ENCODE peak calls at places on chromosomes 3 and 15, in eight cellular contexts. One of them, this sample, is unnamed.
A peak's percentile ranks its signal among the peaks of the same experiment; 100 is the strongest.

GRCh38 chr3:2454865-2455264 is 356.2 kb downstream of the CNTN4 start:
- DNase-seq in choroid plexus epithelial cell: no peak
- DNase-seq in activated gamma-delta T cell treated with Interleukin-2 at 50 U/mL for 16 hours: no peak
- DNase-seq in MM.1S: no peak
- DNase-seq in cardiac muscle cell: no peak
- DNase-seq in A549: no peak
- DNase-seq in RPMI7951: no peak
- DNase-seq in right lobe of liver: no peak
- DNase-seq in this sample: no peak

GRCh38 chr3:152190636-152191183 is 78.0 kb upstream of the MBNL1 start:
- DNase-seq in choroid plexus epithelial cell: no peak
- DNase-seq in RPMI7951: no peak
- DNase-seq in cardiac muscle cell: no peak
- DNase-seq in MM.1S: no peak
- DNase-seq in A549: no peak
- DNase-seq in activated gamma-delta T cell treated with Interleukin-2 at 50 U/mL for 16 hours: no peak
- DNase-seq in right lobe of liver: no peak
- DNase-seq in this sample: no peak

GRCh38 chr3:156964562-156964961 is 138.4 kb downstream of the LEKR1 start:
- DNase-seq in choroid plexus epithelial cell: peak; percentile 16
- DNase-seq in right lobe of liver: no peak
- DNase-seq in MM.1S: no peak
- DNase-seq in RPMI7951: no peak
- DNase-seq in A549: no peak
- DNase-seq in activated gamma-delta T cell treated with Interleukin-2 at 50 U/mL for 16 hours: no peak
- DNase-seq in cardiac muscle cell: no peak
- DNase-seq in this sample: no peak

GRCh38 chr3:152909180-152909883 is 74.4 kb downstream of the P2RY1 start:
- DNase-seq in activated gamma-delta T cell treated with Interleukin-2 at 50 U/mL for 16 hours: no peak
- DNase-seq in A549: peak; percentile 62
- DNase-seq in MM.1S: no peak
- DNase-seq in cardiac muscle cell: no peak
- DNase-seq in right lobe of liver: no peak
- DNase-seq in choroid plexus epithelial cell: peak; percentile 44
- DNase-seq in RPMI7951: no peak
- DNase-seq in this sample: no peak

GRCh38 chr3:151264611-151265010 is 13.7 kb downstream of the P2RY14 start:
- DNase-seq in RPMI7951: no peak
- DNase-seq in cardiac muscle cell: no peak
- DNase-seq in choroid plexus epithelial cell: no peak
- DNase-seq in A549: no peak
- DNase-seq in MM.1S: no peak
- DNase-seq in right lobe of liver: no peak
- DNase-seq in activated gamma-delta T cell treated with Interleukin-2 at 50 U/mL for 16 hours: no peak
- DNase-seq in this sample: no peak

GRCh38 chr15:87959658-87960057 is 296.9 kb downstream of the NTRK3 start:
- DNase-seq in right lobe of liver: no peak
- DNase-seq in cardiac muscle cell: no peak
- DNase-seq in activated gamma-delta T cell treated with Interleukin-2 at 50 U/mL for 16 hours: no peak
- DNase-seq in choroid plexus epithelial cell: no peak
- DNase-seq in MM.1S: no peak
- DNase-seq in RPMI7951: no peak
- DNase-seq in A549: no peak
- DNase-seq in this sample: no peak

GRCh38 chr3:142595581-142595950 is 627 bp upstream of the PLS1 start:
- DNase-seq in activated gamma-delta T cell treated with Interleukin-2 at 50 U/mL for 16 hours: no peak
- DNase-seq in cardiac muscle cell: peak; percentile 33
- DNase-seq in A549: peak; percentile 58
- DNase-seq in MM.1S: no peak
- DNase-seq in right lobe of liver: no peak
- DNase-seq in choroid plexus epithelial cell: peak; percentile 93
- DNase-seq in RPMI7951: peak; percentile 82
- DNase-seq in this sample: no peak

GRCh38 chr3:194730369-194730768 is 44.7 kb downstream of the FAM43A start:
- DNase-seq in MM.1S: peak; percentile 47
- DNase-seq in right lobe of liver: no peak
- DNase-seq in choroid plexus epithelial cell: no peak
- DNase-seq in RPMI7951: peak; percentile 86
- DNase-seq in activated gamma-delta T cell treated with Interleukin-2 at 50 U/mL for 16 hours: no peak
- DNase-seq in cardiac muscle cell: peak; percentile 20
- DNase-seq in A549: no peak
- DNase-seq in this sample: no peak

GRCh38 chr15:70071799-70072198 is 25.9 kb downstream of the TLE3 start:
- DNase-seq in activated gamma-delta T cell treated with Interleukin-2 at 50 U/mL for 16 hours: no peak
- DNase-seq in MM.1S: no peak
- DNase-seq in right lobe of liver: no peak
- DNase-seq in cardiac muscle cell: no peak
- DNase-seq in RPMI7951: no peak
- DNase-seq in A549: no peak
- DNase-seq in choroid plexus epithelial cell: no peak
- DNase-seq in this sample: no peak

GRCh38 chr3:13972679-13973379 is 93.0 kb upstream of the WNT7A start:
- DNase-seq in right lobe of liver: no peak
- DNase-seq in cardiac muscle cell: no peak
- DNase-seq in activated gamma-delta T cell treated with Interleukin-2 at 50 U/mL for 16 hours: no peak
- DNase-seq in RPMI7951: no peak
- DNase-seq in MM.1S: no peak
- DNase-seq in choroid plexus epithelial cell: no peak
- DNase-seq in A549: no peak
- DNase-seq in this sample: no peak

GRCh38 chr3:113838631-113839209 is at the start of gene GRAMD1C:
- DNase-seq in RPMI7951: peak; percentile 84
- DNase-seq in activated gamma-delta T cell treated with Interleukin-2 at 50 U/mL for 16 hours: peak; percentile 83
- DNase-seq in A549: peak; percentile 89
- DNase-seq in right lobe of liver: peak; percentile 93
- DNase-seq in MM.1S: peak; percentile 93
- DNase-seq in cardiac muscle cell: peak; percentile 92
- DNase-seq in choroid plexus epithelial cell: peak; percentile 94
- DNase-seq in this sample: no peak

GRCh38 chr3:99795573-99795972 is 22.1 kb upstream of the CMSS1 start:
- DNase-seq in activated gamma-delta T cell treated with Interleukin-2 at 50 U/mL for 16 hours: no peak
- DNase-seq in choroid plexus epithelial cell: no peak
- DNase-seq in MM.1S: no peak
- DNase-seq in RPMI7951: no peak
- DNase-seq in right lobe of liver: no peak
- DNase-seq in cardiac muscle cell: no peak
- DNase-seq in A549: no peak
- DNase-seq in this sample: no peak

GRCh38 chr3:140571836-140572235 is 106.0 kb upstream of the TRIM42 start:
- DNase-seq in A549: no peak
- DNase-seq in right lobe of liver: no peak
- DNase-seq in choroid plexus epithelial cell: no peak
- DNase-seq in activated gamma-delta T cell treated with Interleukin-2 at 50 U/mL for 16 hours: no peak
- DNase-seq in cardiac muscle cell: no peak
- DNase-seq in RPMI7951: no peak
- DNase-seq in MM.1S: no peak
- DNase-seq in this sample: no peak

GRCh38 chr15:65032823-65033537 is 3.5 kb upstream of the MTFMT start:
- DNase-seq in A549: peak; percentile 96
- DNase-seq in right lobe of liver: peak; percentile 93
- DNase-seq in cardiac muscle cell: peak; percentile 85
- DNase-seq in MM.1S: peak; percentile 81
- DNase-seq in RPMI7951: peak; percentile 60
- DNase-seq in activated gamma-delta T cell treated with Interleukin-2 at 50 U/mL for 16 hours: peak; percentile 26
- DNase-seq in choroid plexus epithelial cell: peak; percentile 69
- DNase-seq in this sample: no peak

GRCh38 chr3:135261916-135262315 is 466.9 kb downstream of the EPHB1 start:
- DNase-seq in activated gamma-delta T cell treated with Interleukin-2 at 50 U/mL for 16 hours: no peak
- DNase-seq in choroid plexus epithelial cell: no peak
- DNase-seq in MM.1S: no peak
- DNase-seq in A549: no peak
- DNase-seq in RPMI7951: no peak
- DNase-seq in cardiac muscle cell: no peak
- DNase-seq in right lobe of liver: no peak
- DNase-seq in this sample: no peak

GRCh38 chr3:18657858-18658820 is 233.0 kb upstream of the SATB1 start:
- DNase-seq in RPMI7951: no peak
- DNase-seq in activated gamma-delta T cell treated with Interleukin-2 at 50 U/mL for 16 hours: no peak
- DNase-seq in choroid plexus epithelial cell: no peak
- DNase-seq in right lobe of liver: no peak
- DNase-seq in A549: no peak
- DNase-seq in MM.1S: no peak
- DNase-seq in cardiac muscle cell: no peak
- DNase-seq in this sample: no peak

GRCh38 chr3:145915787-145916186 is 245.2 kb downstream of the PLOD2 start:
- DNase-seq in MM.1S: no peak
- DNase-seq in RPMI7951: no peak
- DNase-seq in right lobe of liver: no peak
- DNase-seq in choroid plexus epithelial cell: no peak
- DNase-seq in A549: no peak
- DNase-seq in activated gamma-delta T cell treated with Interleukin-2 at 50 U/mL for 16 hours: no peak
- DNase-seq in cardiac muscle cell: no peak
- DNase-seq in this sample: no peak

GRCh38 chr3:69770219-69770618 is 31.0 kb downstream of the MITF start:
- DNase-seq in A549: peak; percentile 29
- DNase-seq in MM.1S: no peak
- DNase-seq in choroid plexus epithelial cell: peak; percentile 55
- DNase-seq in activated gamma-delta T cell treated with Interleukin-2 at 50 U/mL for 16 hours: no peak
- DNase-seq in right lobe of liver: no peak
- DNase-seq in RPMI7951: peak; percentile 48
- DNase-seq in cardiac muscle cell: no peak
- DNase-seq in this sample: no peak

GRCh38 chr3:12375572-12375971 is 86.7 kb downstream of the PPARG start:
- DNase-seq in choroid plexus epithelial cell: no peak
- DNase-seq in A549: no peak
- DNase-seq in MM.1S: no peak
- DNase-seq in RPMI7951: no peak
- DNase-seq in cardiac muscle cell: no peak
- DNase-seq in right lobe of liver: no peak
- DNase-seq in activated gamma-delta T cell treated with Interleukin-2 at 50 U/mL for 16 hours: no peak
- DNase-seq in this sample: no peak

GRCh38 chr3:111072016-111072891 is 638 bp downstream of the NECTIN3 start:
- DNase-seq in RPMI7951: peak; percentile 47
- DNase-seq in choroid plexus epithelial cell: peak; percentile 77
- DNase-seq in cardiac muscle cell: peak; percentile 58
- DNase-seq in activated gamma-delta T cell treated with Interleukin-2 at 50 U/mL for 16 hours: no peak
- DNase-seq in right lobe of liver: peak; percentile 71
- DNase-seq in MM.1S: peak; percentile 37
- DNase-seq in A549: peak; percentile 14
- DNase-seq in this sample: no peak

GRCh38 chr3:195096053-195096452 is 174.9 kb downstream of the XXYLT1 start:
- DNase-seq in MM.1S: no peak
- DNase-seq in activated gamma-delta T cell treated with Interleukin-2 at 50 U/mL for 16 hours: no peak
- DNase-seq in A549: no peak
- DNase-seq in cardiac muscle cell: no peak
- DNase-seq in RPMI7951: no peak
- DNase-seq in right lobe of liver: peak; percentile 17
- DNase-seq in choroid plexus epithelial cell: no peak
- DNase-seq in this sample: no peak

GRCh38 chr15:89435346-89435745 is 61.0 kb downstream of the RHCG start:
- DNase-seq in MM.1S: no peak
- DNase-seq in choroid plexus epithelial cell: no peak
- DNase-seq in cardiac muscle cell: no peak
- DNase-seq in activated gamma-delta T cell treated with Interleukin-2 at 50 U/mL for 16 hours: no peak
- DNase-seq in A549: no peak
- DNase-seq in right lobe of liver: no peak
- DNase-seq in RPMI7951: no peak
- DNase-seq in this sample: no peak

GRCh38 chr3:156390846-156391245 is 164.1 kb downstream of the SSR3 start:
- DNase-seq in MM.1S: no peak
- DNase-seq in activated gamma-delta T cell treated with Interleukin-2 at 50 U/mL for 16 hours: no peak
- DNase-seq in cardiac muscle cell: no peak
- DNase-seq in right lobe of liver: no peak
- DNase-seq in RPMI7951: no peak
- DNase-seq in choroid plexus epithelial cell: no peak
- DNase-seq in A549: no peak
- DNase-seq in this sample: no peak

GRCh38 chr15:31483053-31483923 is 156.7 kb downstream of the KLF13 start:
- DNase-seq in choroid plexus epithelial cell: no peak
- DNase-seq in activated gamma-delta T cell treated with Interleukin-2 at 50 U/mL for 16 hours: peak; percentile 44
- DNase-seq in RPMI7951: no peak
- DNase-seq in right lobe of liver: no peak
- DNase-seq in MM.1S: no peak
- DNase-seq in A549: no peak
- DNase-seq in cardiac muscle cell: peak; percentile 31
- DNase-seq in this sample: no peak

GRCh38 chr3:157920804-157921203 is 185.4 kb downstream of the SHOX2 start:
- DNase-seq in choroid plexus epithelial cell: no peak
- DNase-seq in RPMI7951: no peak
- DNase-seq in A549: no peak
- DNase-seq in cardiac muscle cell: no peak
- DNase-seq in MM.1S: no peak
- DNase-seq in activated gamma-delta T cell treated with Interleukin-2 at 50 U/mL for 16 hours: no peak
- DNase-seq in right lobe of liver: no peak
- DNase-seq in this sample: no peak

GRCh38 chr3:16174389-16174788 is at the start of gene GALNT15:
- DNase-seq in right lobe of liver: peak; percentile 88
- DNase-seq in cardiac muscle cell: peak; percentile 69
- DNase-seq in RPMI7951: peak; percentile 87
- DNase-seq in A549: no peak
- DNase-seq in MM.1S: no peak
- DNase-seq in activated gamma-delta T cell treated with Interleukin-2 at 50 U/mL for 16 hours: no peak
- DNase-seq in choroid plexus epithelial cell: peak; percentile 94
- DNase-seq in this sample: peak; percentile 80

GRCh38 chr3:123758081-123758564 is 126.0 kb downstream of the MYLK start:
- DNase-seq in RPMI7951: peak; percentile 86
- DNase-seq in activated gamma-delta T cell treated with Interleukin-2 at 50 U/mL for 16 hours: no peak
- DNase-seq in choroid plexus epithelial cell: peak; percentile 11
- DNase-seq in right lobe of liver: no peak
- DNase-seq in cardiac muscle cell: no peak
- DNase-seq in MM.1S: no peak
- DNase-seq in A549: peak; percentile 31
- DNase-seq in this sample: no peak

GRCh38 chr3:166444756-166445155 is 607.5 kb upstream of the BCHE start:
- DNase-seq in choroid plexus epithelial cell: no peak
- DNase-seq in right lobe of liver: no peak
- DNase-seq in A549: no peak
- DNase-seq in MM.1S: no peak
- DNase-seq in cardiac muscle cell: no peak
- DNase-seq in RPMI7951: no peak
- DNase-seq in activated gamma-delta T cell treated with Interleukin-2 at 50 U/mL for 16 hours: no peak
- DNase-seq in this sample: no peak

GRCh38 chr3:51642462-51642861 is 28.6 kb upstream of the TEX264 start:
- DNase-seq in cardiac muscle cell: peak; percentile 6
- DNase-seq in right lobe of liver: no peak
- DNase-seq in A549: no peak
- DNase-seq in choroid plexus epithelial cell: peak; percentile 47
- DNase-seq in RPMI7951: peak; percentile 17
- DNase-seq in activated gamma-delta T cell treated with Interleukin-2 at 50 U/mL for 16 hours: no peak
- DNase-seq in MM.1S: no peak
- DNase-seq in this sample: no peak

GRCh38 chr15:45134682-45135604 is 5.1 kb downstream of the DUOX1 start:
- DNase-seq in choroid plexus epithelial cell: no peak
- DNase-seq in right lobe of liver: peak; percentile 27
- DNase-seq in A549: no peak
- DNase-seq in RPMI7951: no peak
- DNase-seq in activated gamma-delta T cell treated with Interleukin-2 at 50 U/mL for 16 hours: no peak
- DNase-seq in MM.1S: no peak
- DNase-seq in cardiac muscle cell: peak; percentile 50
- DNase-seq in this sample: no peak

This sample was measured in BJ.